ENCODE peak calls at places on chromosome 9, in six cellular contexts. R is left ventricle myocardium superior, C is NCI-H2171 treated with DMSO at 0.1 percent for 48 hours, P is SW 1271, D is choroid plexus epithelial cell, X is left ventricle myocardium inferior. T is an unnamed sample.

GRCh38 chr9:15416880-15417279 is 5.8 kb upstream of the SNAPC3 start:
- DNase-seq in R (no peak), X (no peak), D (peak), C (no peak), P (no peak), T (no peak)

GRCh38 chr9:36174731-36175130 is 5.5 kb downstream of the CCIN start:
- DNase-seq in R (no peak), P (no peak), X (no peak), C (no peak), D (no peak), T (no peak)

GRCh38 chr9:89507626-89508025 is 9.7 kb upstream of the SEMA4D start:
- DNase-seq in X (no peak), D (no peak), P (no peak), C (no peak), R (no peak), T (no peak)

GRCh38 chr9:131228988-131229387 is 47.3 kb downstream of the FAM78A start:
- DNase-seq in X (no peak), P (no peak), C (no peak), R (no peak), D (peak), T (no peak)

GRCh38 chr9:73081979-73082657 is 69.5 kb upstream of the ANXA1 start:
- DNase-seq in R (no peak), C (peak), P (peak), X (no peak), D (peak), T (peak)

GRCh38 chr9:129391215-129391614 is 213.2 kb upstream of the IER5L start:
- DNase-seq in P (no peak), X (no peak), R (no peak), C (no peak), D (no peak), T (no peak)

GRCh38 chr9:109117856-109118801 is 1.6 kb downstream of the TMEM245 start:
- DNase-seq in D (peak), C (peak), R (peak), P (peak), X (no peak), T (no peak)

GRCh38 chr9:94619012-94619411 is 20.3 kb downstream of the FBP1 start:
- DNase-seq in P (no peak), C (no peak), D (no peak), X (no peak), R (no peak), T (no peak)

GRCh38 chr9:133166392-133166791 is 2.7 kb upstream of the GBGT1 start:
- DNase-seq in C (no peak), R (no peak), X (no peak), P (no peak), D (no peak), T (no peak)

GRCh38 chr9:83056180-83056579 is 6.8 kb downstream of the RASEF start:
- DNase-seq in X (no peak), C (no peak), P (no peak), D (no peak), R (no peak), T (no peak)

GRCh38 chr9:120398286-120398685 is 181.7 kb downstream of the CDK5RAP2 start:
- DNase-seq in D (no peak), P (no peak), X (no peak), R (no peak), C (no peak), T (no peak)

GRCh38 chr9:110208031-110208430 is at the start of gene C9orf152:
- DNase-seq in X (no peak), D (no peak), P (no peak), C (no peak), R (no peak), T (no peak)

GRCh38 chr9:105333076-105333475 is 88.6 kb downstream of the SLC44A1 start:
- DNase-seq in C (no peak), D (peak), R (no peak), X (no peak), P (no peak), T (no peak)

GRCh38 chr9:135889564-135890189 is 17.7 kb downstream of the CAMSAP1 start:
- DNase-seq in X (no peak), C (no peak), R (no peak), P (no peak), D (no peak), T (no peak)

GRCh38 chr9:127446720-127447415 is 4.3 kb downstream of the RPL12 start:
- DNase-seq in P (peak), X (no peak), R (no peak), D (no peak), C (peak), T (no peak)

GRCh38 chr9:111897831-111898144 is 1.2 kb downstream of the UGCG start:
- DNase-seq in D (no peak), P (peak), R (no peak), X (no peak), C (no peak), T (no peak)

GRCh38 chr9:137612741-137613142 is 6.1 kb upstream of the EHMT1 start:
- DNase-seq in X (no peak), R (peak), P (no peak), C (no peak), D (no peak), T (no peak)

GRCh38 chr9:128636556-128637530 is 19.8 kb downstream of the DYNC2I2 start:
- DNase-seq in R (peak), X (no peak), P (no peak), D (no peak), C (no peak), T (no peak)

GRCh38 chr9:32928145-32928763 is 73.2 kb downstream of the APTX start:
- DNase-seq in D (no peak), C (no peak), R (no peak), X (no peak), P (no peak), T (no peak)